ENCODE peak calls at places on chromosome 5, in five cellular contexts. A, K, Z, U and F are unnamed samples.

GRCh38 chr5:29550523-29550922 is 1643.0 kb upstream of the CDH6 start:
- DNase-seq in U (no peak), K (no peak), A (no peak), Z (no peak), F (no peak)

GRCh38 chr5:134247825-134248224 is 22.0 kb upstream of the PPP2CA start:
- DNase-seq in K (no peak), A (no peak), Z (no peak), U (no peak), F (no peak)

GRCh38 chr5:179275941-179276837 is 69.1 kb downstream of the ADAMTS2 start:
- DNase-seq in K (no peak), Z (no peak), A (peak), U (no peak), F (no peak)

GRCh38 chr5:175872287-175873089 is 1.1 kb downstream of the CPLX2 start:
- DNase-seq in K (no peak), A (no peak), Z (no peak), U (no peak), F (no peak)

GRCh38 chr5:87686975-87687374 is 274.2 kb upstream of the CCNH start:
- DNase-seq in K (no peak), U (no peak), Z (no peak), A (no peak), F (no peak)

GRCh38 chr5:80238778-80239679 is 16.8 kb downstream of the SERINC5 start:
- DNase-seq in K (no peak), Z (no peak), U (no peak), A (peak), F (no peak)

GRCh38 chr5:131282235-131282634 is 18.4 kb downstream of the CDC42SE2 start:
- DNase-seq in Z (no peak), K (peak), U (no peak), A (no peak), F (peak)

GRCh38 chr5:133952729-133953567 is 15.5 kb downstream of the C5orf15 start:
- DNase-seq in A (peak), Z (no peak), K (peak), U (no peak), F (no peak)

GRCh38 chr5:92991681-92992472 is 589.1 kb downstream of the NR2F1-AS1 start:
- DNase-seq in K (peak), U (no peak), Z (no peak), A (no peak), F (peak)

GRCh38 chr5:64273276-64273675 is 107.6 kb downstream of the RNF180 start:
- DNase-seq in A (no peak), K (peak), U (no peak), Z (no peak), F (no peak)

GRCh38 chr5:58855851-58856739 is 273.2 kb downstream of the RAB3C start:
- DNase-seq in Z (no peak), K (peak), A (no peak), U (no peak), F (no peak)

GRCh38 chr5:177505075-177505474 is 4.6 kb downstream of the DOK3 start:
- DNase-seq in U (no peak), Z (no peak), K (no peak), A (no peak), F (no peak)

GRCh38 chr5:179241175-179241574 is 104.1 kb downstream of the ADAMTS2 start:
- DNase-seq in A (no peak), U (no peak), K (no peak), Z (no peak), F (no peak)

GRCh38 chr5:68770566-68770965 is 323.2 kb upstream of the SLC30A5 start:
- DNase-seq in K (no peak), Z (no peak), U (no peak), A (no peak), F (no peak)

GRCh38 chr5:14281746-14282181 is 138.6 kb downstream of the TRIO start:
- DNase-seq in U (no peak), Z (no peak), A (no peak), K (no peak), F (no peak)

GRCh38 chr5:74206571-74207550 is 433.7 kb downstream of the ENC1 start:
- DNase-seq in U (no peak), K (peak), A (no peak), Z (no peak), F (peak)

GRCh38 chr5:141608046-141608445 is 10.8 kb downstream of the DIAPH1 start:
- DNase-seq in U (no peak), K (no peak), A (no peak), Z (no peak), F (no peak)

GRCh38 chr5:1764606-1764960 is 35.1 kb downstream of the MRPL36 start:
- DNase-seq in K (no peak), U (no peak), Z (no peak), A (no peak), F (no peak)

GRCh38 chr5:88881566-88881965 is 1.4 kb downstream of the MEF2C start:
- DNase-seq in K (no peak), U (no peak), Z (no peak), A (no peak), F (peak)